ENCODE peak calls at places on chromosomes 7 and 10, in seven cellular contexts. O is K562, B is DND-41, E is brain microvascular endothelial cell, H is sigmoid colon, U is thoracic aorta, M is transverse colon. S is an unnamed sample.

GRCh38 chr10:66586073-66586472 is 339.8 kb upstream of the LRRTM3 start:
- DNase-seq in O (no peak), B (no peak), E (peak; percentile 16), H (no peak), U (no peak), M (peak; percentile 24), S (no peak)

GRCh38 chr7:104584620-104585019 is 256.2 kb downstream of the LHFPL3 start:
- DNase-seq in O (no peak), B (no peak), E (no peak), H (no peak), U (no peak), M (no peak), S (no peak)

GRCh38 chr10:133235265-133235664 is 2.4 kb upstream of the VENTX start:
- DNase-seq in O (no peak), B (no peak), E (no peak), H (no peak), U (no peak), M (no peak), S (no peak)

GRCh38 chr10:54131833-54132232 is 669.2 kb downstream of the PCDH15 start:
- DNase-seq in O (no peak), B (no peak), E (no peak), H (no peak), U (no peak), M (no peak), S (no peak)

GRCh38 chr7:7438851-7439250 is 96.8 kb downstream of the COL28A1 start:
- DNase-seq in O (no peak), B (no peak), E (peak; percentile 97), H (no peak), U (no peak), M (no peak), S (peak; percentile 95)

GRCh38 chr7:23863209-23863798 is 153.3 kb downstream of the STK31 start:
- DNase-seq in O (peak; percentile 33), B (peak; percentile 29), E (peak; percentile 29), H (no peak), U (no peak), M (no peak), S (no peak)

GRCh38 chr10:104069610-104070009 is 16.1 kb downstream of the COL17A1 start:
- DNase-seq in O (no peak), B (no peak), E (no peak), H (no peak), U (no peak), M (peak; percentile 31), S (no peak)

GRCh38 chr7:129553861-129554530 is 51.7 kb downstream of the SMKR1 start:
- DNase-seq in O (peak; percentile 48), B (peak; percentile 87), E (peak; percentile 12), H (no peak), U (no peak), M (no peak), S (no peak)

GRCh38 chr7:41503438-41503837 is 199.5 kb downstream of the INHBA start:
- DNase-seq in O (no peak), B (no peak), E (no peak), H (no peak), U (no peak), M (no peak), S (no peak)

GRCh38 chr7:151875862-151876111 is 1.1 kb downstream of the PRKAG2 start:
- DNase-seq in O (no peak), B (no peak), E (no peak), H (no peak), U (no peak), M (no peak), S (no peak)

GRCh38 chr10:3532644-3533043 is 252.4 kb downstream of the KLF6 start:
- DNase-seq in O (no peak), B (no peak), E (no peak), H (no peak), U (no peak), M (no peak), S (no peak)

GRCh38 chr7:23628370-23628769 is 31.2 kb downstream of the CCDC126 start:
- DNase-seq in O (no peak), B (no peak), E (no peak), H (no peak), U (no peak), M (no peak), S (no peak)

GRCh38 chr7:155380221-155380861 is 77.6 kb upstream of the EN2 start:
- DNase-seq in O (peak; percentile 86), B (peak; percentile 54), E (peak; percentile 49), H (peak; percentile 76), U (no peak), M (peak; percentile 74), S (no peak)

GRCh38 chr10:118960166-118961090 is 69.1 kb upstream of the NANOS1 start:
- DNase-seq in O (no peak), B (no peak), E (no peak), H (no peak), U (no peak), M (no peak), S (no peak)

GRCh38 chr10:26780793-26781601 is 79.8 kb downstream of the ABI1 start:
- DNase-seq in O (no peak), B (no peak), E (peak; percentile 78), H (no peak), U (no peak), M (no peak), S (peak; percentile 84)

GRCh38 chr10:61903184-61903990 is 1.9 kb downstream of the ARID5B start:
- DNase-seq in O (peak; percentile 69), B (peak; percentile 38), E (no peak), H (peak; percentile 78), U (no peak), M (peak; percentile 76), S (no peak)

GRCh38 chr10:1294748-1295147 is 238.6 kb downstream of the WDR37 start:
- DNase-seq in O (no peak), B (no peak), E (no peak), H (no peak), U (no peak), M (no peak), S (no peak)

GRCh38 chr10:4676566-4676965 is 149.4 kb upstream of the AKR1E2 start:
- DNase-seq in O (no peak), B (no peak), E (no peak), H (no peak), U (no peak), M (no peak), S (no peak)

GRCh38 chr7:151060113-151060415 is 675 bp downstream of the SLC4A2 start:
- DNase-seq in O (no peak), B (no peak), E (no peak), H (no peak), U (no peak), M (no peak), S (no peak)

GRCh38 chr10:88460601-88461000 is 122.5 kb downstream of the RNLS start:
- DNase-seq in O (no peak), B (no peak), E (no peak), H (no peak), U (no peak), M (no peak), S (no peak)

GRCh38 chr7:116588641-116589594 is 64.1 kb downstream of the CAV1 start:
- DNase-seq in O (peak; percentile 75), B (no peak), E (peak; percentile 44), H (no peak), U (no peak), M (no peak), S (no peak)

GRCh38 chr7:150963707-150964559 is 14.2 kb downstream of the KCNH2 start:
- DNase-seq in O (peak; percentile 75), B (no peak), E (no peak), H (no peak), U (no peak), M (no peak), S (no peak)

GRCh38 chr10:48400850-48401220 is 94.4 kb downstream of the MAPK8 start:
- DNase-seq in O (no peak), B (no peak), E (no peak), H (no peak), U (no peak), M (no peak), S (no peak)
- H3K36me3 ChIP-seq in O (peaks cover 14% of the 10 kb centered on the region), B (peaks cover 11% of the 10 kb centered on the region), E (no peaks in the 10 kb centered on the region), H (no peaks in the 10 kb centered on the region), U (no peaks in the 10 kb centered on the region), M (no peaks in the 10 kb centered on the region), S (no peaks in the 10 kb centered on the region)

GRCh38 chr7:101885597-101885955 is 68.2 kb downstream of the CUX1 start:
- DNase-seq in O (no peak), B (no peak), E (no peak), H (peak; percentile 84), U (peak; percentile 31), M (no peak), S (no peak)

GRCh38 chr7:101880536-101881443 is 63.4 kb downstream of the CUX1 start:
- DNase-seq in O (peak; percentile 31), B (no peak), E (peak; percentile 67), H (no peak), U (no peak), M (no peak), S (no peak)

GRCh38 chr7:101884671-101885596 is 67.5 kb downstream of the CUX1 start:
- DNase-seq in O (no peak), B (peak; percentile 76), E (no peak), H (no peak), U (no peak), M (no peak), S (no peak)

GRCh38 chr7:101879565-101879964 is 62.1 kb downstream of the CUX1 start:
- DNase-seq in O (no peak), B (no peak), E (no peak), H (no peak), U (no peak), M (no peak), S (no peak)

GRCh38 chr7:101882595-101883564 is 65.5 kb downstream of the CUX1 start:
- DNase-seq in O (peak; percentile 96), B (no peak), E (peak; percentile 100), H (peak; percentile 97), U (peak; percentile 90), M (peak; percentile 85), S (peak; percentile 99)
- TF ChIP-seq CTCF in O (no peak), B (no peak), E (no peak), H (no peak), U (no peak), M (no peak), S (no peak)

GRCh38 chr7:70778585-70778984 is 353.4 kb upstream of the GALNT17 start:
- DNase-seq in O (no peak), B (no peak), E (no peak), H (no peak), U (no peak), M (no peak), S (no peak)

GRCh38 chr7:70776627-70777101 is 355.3 kb upstream of the GALNT17 start:
- DNase-seq in O (no peak), B (peak; percentile 49), E (no peak), H (no peak), U (no peak), M (no peak), S (no peak)

GRCh38 chr7:70777251-70777650 is 354.7 kb upstream of the GALNT17 start:
- DNase-seq in O (no peak), B (no peak), E (no peak), H (no peak), U (no peak), M (no peak), S (no peak)

GRCh38 chr7:70774895-70775527 is 356.9 kb upstream of the GALNT17 start:
- DNase-seq in O (no peak), B (no peak), E (no peak), H (no peak), U (no peak), M (no peak), S (no peak)

GRCh38 chr7:70775570-70776156 is 356.3 kb upstream of the GALNT17 start:
- DNase-seq in O (peak; percentile 6), B (no peak), E (no peak), H (no peak), U (no peak), M (no peak), S (no peak)
- H3K36me3 ChIP-seq in O (no peaks in the 10 kb centered on the region), B (peaks cover 99% of the 10 kb centered on the region), E (no peaks in the 10 kb centered on the region), H (no peaks in the 10 kb centered on the region), U (peaks cover 33% of the 10 kb centered on the region), M (peaks cover 17% of the 10 kb centered on the region), S (no peaks in the 10 kb centered on the region)

GRCh38 chr7:29565982-29566746 is 2.5 kb downstream of the PRR15 start:
- DNase-seq in O (no peak), B (no peak), E (no peak), H (no peak), U (no peak), M (peak; percentile 42), S (no peak)
- TF ChIP-seq CTCF in O (no peak), B (no peak), E (peak; percentile 4), H (no peak), U (no peak), M (peak; percentile 11), S (no peak)

S was measured in BJ.